ENCODE peak calls at places on chromosomes 13 and 19, in eight cellular contexts. C, D, W, R, N, X, Q and S are unnamed samples. For H3K36me3, the result is how much of the 10 kb centered on the place peaks cover.

GRCh38 chr13:75485286-75486062 is 3.5 kb upstream of the TBC1D4 start:
- DNase-seq in C (no peak), D (peak), W (no peak), R (no peak), N (no peak), X (no peak), Q (peak), S (no peak)

GRCh38 chr13:89205856-89206255 is 1534.7 kb downstream of the SLITRK5 start:
- DNase-seq in C (no peak), D (no peak), W (no peak), R (no peak), N (no peak), X (no peak), Q (no peak), S (no peak)

GRCh38 chr19:10305139-10305806 is 4.3 kb downstream of the ZGLP1 start:
- DNase-seq in C (peak), D (peak), W (no peak), R (no peak), N (no peak), X (peak), Q (no peak), S (peak)

GRCh38 chr13:48318714-48319457 is 15.3 kb downstream of the RB1 start:
- DNase-seq in C (no peak), D (peak), W (no peak), R (no peak), N (no peak), X (peak), Q (no peak), S (no peak)

GRCh38 chr19:49869009-49869483 is 1.7 kb upstream of the PNKP start:
- DNase-seq in C (no peak), D (no peak), W (no peak), R (no peak), N (no peak), X (no peak), Q (no peak), S (peak)

GRCh38 chr13:46598820-46599180 is 45.8 kb downstream of the LRCH1 start:
- DNase-seq in C (no peak), D (no peak), W (no peak), R (no peak), N (no peak), X (no peak), Q (no peak), S (no peak)

GRCh38 chr13:50366488-50367174 is 351.4 kb downstream of the KCNRG start:
- DNase-seq in C (no peak), D (no peak), W (no peak), R (no peak), N (no peak), X (no peak), Q (no peak), S (no peak)

GRCh38 chr13:97797553-97797952 is 155.9 kb upstream of the IPO5 start:
- DNase-seq in C (no peak), D (peak), W (no peak), R (no peak), N (no peak), X (no peak), Q (no peak), S (no peak)

GRCh38 chr19:17249887-17250548 is 4.3 kb upstream of the NR2F6 start:
- DNase-seq in C (no peak), D (no peak), W (no peak), R (no peak), N (no peak), X (no peak), Q (no peak), S (no peak)

GRCh38 chr13:41179593-41180250 is 14.6 kb downstream of the KBTBD7 start:
- DNase-seq in C (no peak), D (peak), W (no peak), R (no peak), N (no peak), X (no peak), Q (no peak), S (no peak)

GRCh38 chr13:97945792-97946419 is 7.6 kb upstream of the IPO5 start:
- DNase-seq in C (peak), D (peak), W (no peak), R (no peak), N (no peak), X (no peak), Q (no peak), S (no peak)

GRCh38 chr19:13234518-13234917 is 84.3 kb downstream of the IER2 start:
- DNase-seq in C (no peak), D (peak), W (no peak), R (peak), N (peak), X (peak), Q (no peak), S (peak)

GRCh38 chr19:47650695-47651094 is 41.8 kb downstream of the BICRA start:
- DNase-seq in C (no peak), D (no peak), W (no peak), R (no peak), N (no peak), X (no peak), Q (no peak), S (no peak)
- H3K36me3 ChIP-seq in C (under half), D (under half), W (under half), R (under half), N (under half), X (under half), Q (under half), S (under half)

DNA sequence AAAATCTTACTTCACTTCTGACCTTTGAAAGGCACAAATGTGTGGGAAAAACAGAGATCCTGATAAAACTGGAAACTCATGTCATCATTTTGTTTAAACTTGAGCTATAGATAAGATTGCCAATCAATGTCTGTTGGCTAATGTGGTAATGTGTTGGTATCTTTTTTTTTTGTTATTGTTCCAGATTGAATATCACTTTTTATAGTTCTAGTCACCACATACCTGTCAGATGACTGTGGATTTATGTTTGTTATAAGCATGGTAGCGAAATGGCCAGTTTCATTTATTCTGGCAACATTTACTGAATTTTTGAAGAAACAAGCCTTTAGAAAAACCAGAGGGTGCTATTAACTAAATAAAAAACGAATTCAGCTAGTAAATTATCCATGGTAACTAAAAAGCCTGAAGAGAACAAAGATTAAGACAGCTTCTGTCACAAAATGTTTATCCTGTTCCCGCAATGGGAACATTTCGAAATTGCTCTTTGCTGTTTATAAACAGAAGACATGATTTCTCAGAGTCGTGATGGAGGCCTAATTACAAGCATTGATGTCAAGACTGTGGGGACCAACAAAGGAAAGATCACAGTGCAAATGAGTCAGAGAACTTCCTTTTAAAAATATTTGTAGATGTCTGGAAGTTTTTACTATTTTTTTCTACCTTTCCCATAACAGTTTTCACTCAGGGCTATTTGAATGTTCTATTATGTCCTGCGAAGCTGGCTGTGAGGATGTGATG is 82.9 kb upstream of the POSTN start:
- DNase-seq in C (peak), D (peak), W (no peak), R (no peak), N (peak), X (no peak), Q (no peak), S (no peak)
- H3K27ac ChIP-seq in C (peak), D (peak), W (no peak), R (peak), N (peak), X (peak), Q (no peak), S (no peak)

GRCh38 chr13:79359064-79359463 is 47.0 kb downstream of the RBM26 start:
- DNase-seq in C (no peak), D (no peak), W (no peak), R (no peak), N (no peak), X (no peak), Q (no peak), S (no peak)
- H3K36me3 ChIP-seq in C (under half), D (half or more), W (under half), R (under half), N (under half), X (half or more), Q (under half), S (under half)

DNA sequence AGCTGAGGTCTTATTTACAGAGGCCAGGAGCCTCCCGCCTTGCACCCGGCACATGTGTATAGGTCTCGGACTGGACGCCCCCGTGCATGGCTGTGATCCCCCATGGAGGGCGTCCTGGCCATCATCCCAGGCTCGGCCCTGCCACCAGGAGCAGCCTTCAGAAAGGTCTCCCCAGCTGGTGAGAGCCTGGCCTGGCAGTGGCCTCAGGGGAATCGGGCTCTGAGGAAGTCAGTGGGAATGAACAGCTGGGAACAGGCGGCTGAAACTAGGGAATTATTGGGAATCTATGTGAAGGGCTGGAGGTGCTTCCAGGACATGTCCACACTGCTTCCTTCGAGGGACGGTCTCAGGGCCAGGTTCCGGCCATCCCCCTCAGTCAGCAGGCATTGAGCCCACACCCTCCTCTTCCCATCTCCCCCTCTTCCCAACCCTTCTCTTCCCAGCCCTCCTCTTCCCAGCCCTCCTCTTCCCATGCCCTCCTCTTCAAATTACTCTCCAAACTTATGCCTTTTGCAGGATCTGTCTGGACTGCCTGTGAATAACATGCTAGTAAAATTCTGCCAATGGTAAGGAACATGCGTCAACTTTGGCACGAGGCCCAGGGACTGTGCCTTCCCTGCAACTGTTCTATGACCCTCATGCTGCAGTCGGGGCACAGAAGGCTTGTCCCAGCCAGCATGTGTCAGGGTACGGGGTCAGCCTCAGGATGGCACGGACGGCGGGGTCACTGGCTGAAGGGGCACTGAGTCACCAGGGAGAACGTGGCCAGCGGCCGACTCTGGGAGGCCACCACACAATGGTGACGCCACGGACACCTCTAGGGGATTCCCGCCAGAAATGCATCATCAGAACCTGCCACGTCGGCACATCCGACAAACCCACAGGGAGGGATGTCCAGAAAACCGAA is 24.2 kb upstream of the C13orf46 start:
- DNase-seq in C (peak), D (peak), W (no peak), R (no peak), N (peak), X (peak), Q (no peak), S (no peak)
- H3K27ac ChIP-seq in C (peak), D (peak), W (no peak), R (peak), N (peak), X (peak), Q (peak), S (no peak)

GRCh38 chr19:31317098-31317497 is 32.1 kb downstream of the TSHZ3 start:
- DNase-seq in C (no peak), D (peak), W (no peak), R (no peak), N (no peak), X (no peak), Q (no peak), S (no peak)
- H3K36me3 ChIP-seq in C (under half), D (under half), W (under half), R (under half), N (under half), X (under half), Q (under half), S (under half)

GRCh38 chr13:112703935-112704633 is 14.2 kb downstream of the ATP11A start:
- DNase-seq in C (no peak), D (no peak), W (no peak), R (no peak), N (no peak), X (no peak), Q (no peak), S (peak)
- H3K27ac ChIP-seq in C (no peak), D (no peak), W (no peak), R (peak), N (peak), X (no peak), Q (no peak), S (peak)

GRCh38 chr19:7356899-7357627 is 8.3 kb downstream of the ARHGEF18 start:
- DNase-seq in C (no peak), D (no peak), W (no peak), R (no peak), N (no peak), X (no peak), Q (no peak), S (no peak)
- H3K36me3 ChIP-seq in C (under half), D (under half), W (under half), R (under half), N (under half), X (under half), Q (under half), S (under half)

DNA sequence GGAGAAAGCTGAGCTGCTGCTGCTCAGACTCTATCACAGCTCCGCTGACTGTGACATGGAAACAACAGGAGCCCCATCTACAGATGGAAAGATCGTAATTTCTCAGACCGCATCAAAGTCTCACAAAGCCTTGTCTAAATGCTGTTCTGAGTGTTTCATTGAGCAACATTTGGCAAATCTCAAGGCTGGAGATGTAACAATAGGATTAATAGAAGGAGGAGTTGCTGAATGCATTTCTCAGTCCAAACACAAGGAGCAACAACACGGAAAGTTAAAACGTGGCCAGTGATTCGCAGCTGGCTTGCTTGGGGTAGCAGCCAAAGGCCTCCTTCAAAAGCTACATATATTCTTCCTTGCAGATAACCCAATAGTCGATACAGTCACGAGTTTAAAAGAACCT is 55.7 kb downstream of the MRPL57 start:
- DNase-seq in C (no peak), D (peak), W (no peak), R (no peak), N (peak), X (peak), Q (no peak), S (no peak)
- H3K27ac ChIP-seq in C (no peak), D (no peak), W (no peak), R (peak), N (no peak), X (no peak), Q (peak), S (no peak)

GRCh38 chr19:34387446-34387810 is 16.8 kb upstream of the PDCD2L start:
- DNase-seq in C (no peak), D (no peak), W (no peak), R (no peak), N (no peak), X (no peak), Q (no peak), S (no peak)
- H3K36me3 ChIP-seq in C (half or more), D (half or more), W (under half), R (under half), N (under half), X (half or more), Q (under half), S (half or more)